ENCODE peak calls at places on chromosomes 12 and 14, in five cellular contexts. One of them, this sample, is unnamed.

GRCh38 chr12:57474430-57474829 is 5.2 kb downstream of the ARHGAP9 start:
- DNase-seq in PC-3: no peak
- DNase-seq in germinal center: no peak
- DNase-seq in fibroblast of the aortic adventitia: no peak
- DNase-seq in stimulated activated CD4-positive, alpha-beta T cell treated with anti-CD3 and anti-CD28 coated beads, Interleukin-4, amount 100 ng/mL, for 48 hours: no peak
- DNase-seq in this sample: no peak

GRCh38 chr12:30691122-30691879 is 4.4 kb downstream of the IPO8 start:
- DNase-seq in fibroblast of the aortic adventitia: peak
- DNase-seq in PC-3: peak
- DNase-seq in germinal center: no peak
- DNase-seq in stimulated activated CD4-positive, alpha-beta T cell treated with anti-CD3 and anti-CD28 coated beads, Interleukin-4, amount 100 ng/mL, for 48 hours: no peak
- DNase-seq in this sample: no peak

GRCh38 chr12:113222730-113223531 is 1.7 kb downstream of the TPCN1 start:
- DNase-seq in germinal center: no peak
- DNase-seq in PC-3: peak
- DNase-seq in fibroblast of the aortic adventitia: peak
- DNase-seq in stimulated activated CD4-positive, alpha-beta T cell treated with anti-CD3 and anti-CD28 coated beads, Interleukin-4, amount 100 ng/mL, for 48 hours: no peak
- DNase-seq in this sample: no peak

GRCh38 chr12:121620328-121620891 is 5.9 kb upstream of the ORAI1 start:
- DNase-seq in stimulated activated CD4-positive, alpha-beta T cell treated with anti-CD3 and anti-CD28 coated beads, Interleukin-4, amount 100 ng/mL, for 48 hours: no peak
- DNase-seq in PC-3: no peak
- DNase-seq in fibroblast of the aortic adventitia: no peak
- DNase-seq in germinal center: no peak
- DNase-seq in this sample: no peak

GRCh38 chr12:131461096-131461495 is 249.8 kb upstream of the SFSWAP start:
- DNase-seq in fibroblast of the aortic adventitia: no peak
- DNase-seq in stimulated activated CD4-positive, alpha-beta T cell treated with anti-CD3 and anti-CD28 coated beads, Interleukin-4, amount 100 ng/mL, for 48 hours: no peak
- DNase-seq in germinal center: no peak
- DNase-seq in PC-3: no peak
- DNase-seq in this sample: no peak

GRCh38 chr12:724194-724855 is 28.1 kb upstream of the WNK1 start:
- DNase-seq in PC-3: peak
- DNase-seq in stimulated activated CD4-positive, alpha-beta T cell treated with anti-CD3 and anti-CD28 coated beads, Interleukin-4, amount 100 ng/mL, for 48 hours: no peak
- DNase-seq in germinal center: no peak
- DNase-seq in fibroblast of the aortic adventitia: no peak
- DNase-seq in this sample: no peak

GRCh38 chr12:67237231-67237630 is 31.9 kb upstream of the CAND1 start:
- DNase-seq in stimulated activated CD4-positive, alpha-beta T cell treated with anti-CD3 and anti-CD28 coated beads, Interleukin-4, amount 100 ng/mL, for 48 hours: no peak
- DNase-seq in fibroblast of the aortic adventitia: no peak
- DNase-seq in germinal center: no peak
- DNase-seq in PC-3: peak
- DNase-seq in this sample: no peak

GRCh38 chr12:110760204-110760609 is 17.5 kb upstream of the PPP1CC start:
- DNase-seq in germinal center: no peak
- DNase-seq in fibroblast of the aortic adventitia: no peak
- DNase-seq in stimulated activated CD4-positive, alpha-beta T cell treated with anti-CD3 and anti-CD28 coated beads, Interleukin-4, amount 100 ng/mL, for 48 hours: no peak
- DNase-seq in PC-3: peak
- DNase-seq in this sample: peak

GRCh38 chr12:84512751-84513150 is 399.8 kb downstream of the SLC6A15 start:
- DNase-seq in PC-3: peak
- DNase-seq in fibroblast of the aortic adventitia: no peak
- DNase-seq in germinal center: no peak
- DNase-seq in stimulated activated CD4-positive, alpha-beta T cell treated with anti-CD3 and anti-CD28 coated beads, Interleukin-4, amount 100 ng/mL, for 48 hours: no peak
- DNase-seq in this sample: no peak

GRCh38 chr14:80477388-80478160 is 266.3 kb upstream of the DIO2 start:
- DNase-seq in stimulated activated CD4-positive, alpha-beta T cell treated with anti-CD3 and anti-CD28 coated beads, Interleukin-4, amount 100 ng/mL, for 48 hours: no peak
- DNase-seq in PC-3: peak
- DNase-seq in germinal center: no peak
- DNase-seq in fibroblast of the aortic adventitia: peak
- DNase-seq in this sample: no peak

GRCh38 chr12:83473408-83474095 is 786.8 kb downstream of the TMTC2 start:
- DNase-seq in PC-3: no peak
- DNase-seq in germinal center: no peak
- DNase-seq in fibroblast of the aortic adventitia: no peak
- DNase-seq in stimulated activated CD4-positive, alpha-beta T cell treated with anti-CD3 and anti-CD28 coated beads, Interleukin-4, amount 100 ng/mL, for 48 hours: no peak
- DNase-seq in this sample: no peak

GRCh38 chr14:83251402-83251801 is 1717.7 kb upstream of the SEL1L start:
- DNase-seq in PC-3: no peak
- DNase-seq in fibroblast of the aortic adventitia: no peak
- DNase-seq in stimulated activated CD4-positive, alpha-beta T cell treated with anti-CD3 and anti-CD28 coated beads, Interleukin-4, amount 100 ng/mL, for 48 hours: no peak
- DNase-seq in germinal center: no peak
- DNase-seq in this sample: no peak

GRCh38 chr14:21631084-21631483 is 3.7 kb downstream of the OR10G2 start:
- DNase-seq in fibroblast of the aortic adventitia: no peak
- DNase-seq in stimulated activated CD4-positive, alpha-beta T cell treated with anti-CD3 and anti-CD28 coated beads, Interleukin-4, amount 100 ng/mL, for 48 hours: no peak
- DNase-seq in PC-3: peak
- DNase-seq in germinal center: no peak
- DNase-seq in this sample: no peak

GRCh38 chr12:55845785-55846496 is 3.2 kb upstream of the MMP19 start:
- DNase-seq in stimulated activated CD4-positive, alpha-beta T cell treated with anti-CD3 and anti-CD28 coated beads, Interleukin-4, amount 100 ng/mL, for 48 hours: no peak
- DNase-seq in PC-3: no peak
- DNase-seq in germinal center: no peak
- DNase-seq in fibroblast of the aortic adventitia: peak
- DNase-seq in this sample: no peak

GRCh38 chr14:91400696-91401095 is 16.9 kb downstream of the CCDC88C start:
- DNase-seq in fibroblast of the aortic adventitia: peak
- DNase-seq in PC-3: peak
- DNase-seq in stimulated activated CD4-positive, alpha-beta T cell treated with anti-CD3 and anti-CD28 coated beads, Interleukin-4, amount 100 ng/mL, for 48 hours: no peak
- DNase-seq in germinal center: no peak
- DNase-seq in this sample: no peak

GRCh38 chr12:109594566-109595317 is 21.1 kb downstream of the MVK start:
- DNase-seq in PC-3: no peak
- DNase-seq in stimulated activated CD4-positive, alpha-beta T cell treated with anti-CD3 and anti-CD28 coated beads, Interleukin-4, amount 100 ng/mL, for 48 hours: no peak
- DNase-seq in fibroblast of the aortic adventitia: no peak
- DNase-seq in germinal center: no peak
- DNase-seq in this sample: no peak

GRCh38 chr12:9244894-9245293 is 36.7 kb upstream of the PZP start:
- DNase-seq in stimulated activated CD4-positive, alpha-beta T cell treated with anti-CD3 and anti-CD28 coated beads, Interleukin-4, amount 100 ng/mL, for 48 hours: peak
- DNase-seq in fibroblast of the aortic adventitia: no peak
- DNase-seq in germinal center: no peak
- DNase-seq in PC-3: peak
- DNase-seq in this sample: no peak

GRCh38 chr12:51183816-51184215 is 10.9 kb upstream of the TFCP2 start:
- DNase-seq in germinal center: no peak
- DNase-seq in PC-3: peak
- DNase-seq in stimulated activated CD4-positive, alpha-beta T cell treated with anti-CD3 and anti-CD28 coated beads, Interleukin-4, amount 100 ng/mL, for 48 hours: no peak
- DNase-seq in fibroblast of the aortic adventitia: peak
- DNase-seq in this sample: no peak

GRCh38 chr12:80702889-80703605 is 4.4 kb upstream of the MYF6 start:
- DNase-seq in fibroblast of the aortic adventitia: peak
- DNase-seq in germinal center: no peak
- DNase-seq in stimulated activated CD4-positive, alpha-beta T cell treated with anti-CD3 and anti-CD28 coated beads, Interleukin-4, amount 100 ng/mL, for 48 hours: no peak
- DNase-seq in PC-3: peak
- DNase-seq in this sample: no peak

GRCh38 chr12:111304642-111305071 is 64.2 kb downstream of the PHETA1 start:
- DNase-seq in stimulated activated CD4-positive, alpha-beta T cell treated with anti-CD3 and anti-CD28 coated beads, Interleukin-4, amount 100 ng/mL, for 48 hours: peak
- DNase-seq in germinal center: peak
- DNase-seq in fibroblast of the aortic adventitia: peak
- DNase-seq in PC-3: peak
- DNase-seq in this sample: no peak

GRCh38 chr14:75244121-75244520 is 34.5 kb upstream of the FOS start:
- DNase-seq in PC-3: no peak
- DNase-seq in stimulated activated CD4-positive, alpha-beta T cell treated with anti-CD3 and anti-CD28 coated beads, Interleukin-4, amount 100 ng/mL, for 48 hours: no peak
- DNase-seq in fibroblast of the aortic adventitia: no peak
- DNase-seq in germinal center: no peak
- DNase-seq in this sample: no peak

GRCh38 chr14:35814371-35815005 is 5.4 kb upstream of the RALGAPA1 start:
- DNase-seq in PC-3: peak
- DNase-seq in fibroblast of the aortic adventitia: peak
- DNase-seq in germinal center: peak
- DNase-seq in stimulated activated CD4-positive, alpha-beta T cell treated with anti-CD3 and anti-CD28 coated beads, Interleukin-4, amount 100 ng/mL, for 48 hours: peak
- DNase-seq in this sample: peak

GRCh38 chr12:12194206-12194605 is 72.6 kb downstream of the LRP6 start:
- DNase-seq in germinal center: no peak
- DNase-seq in stimulated activated CD4-positive, alpha-beta T cell treated with anti-CD3 and anti-CD28 coated beads, Interleukin-4, amount 100 ng/mL, for 48 hours: no peak
- DNase-seq in fibroblast of the aortic adventitia: no peak
- DNase-seq in PC-3: peak
- DNase-seq in this sample: no peak

GRCh38 chr14:22850944-22851790 is 14.8 kb downstream of the MMP14 start:
- DNase-seq in fibroblast of the aortic adventitia: peak
- DNase-seq in germinal center: no peak
- DNase-seq in stimulated activated CD4-positive, alpha-beta T cell treated with anti-CD3 and anti-CD28 coated beads, Interleukin-4, amount 100 ng/mL, for 48 hours: peak
- DNase-seq in PC-3: peak
- DNase-seq in this sample: peak

GRCh38 chr14:24459331-24459730 is 16.8 kb upstream of the SDR39U1 start:
- DNase-seq in PC-3: no peak
- DNase-seq in stimulated activated CD4-positive, alpha-beta T cell treated with anti-CD3 and anti-CD28 coated beads, Interleukin-4, amount 100 ng/mL, for 48 hours: no peak
- DNase-seq in germinal center: no peak
- DNase-seq in fibroblast of the aortic adventitia: no peak
- DNase-seq in this sample: no peak

GRCh38 chr12:31702047-31702446 is 26.8 kb downstream of the AMN1 start:
- DNase-seq in PC-3: peak
- DNase-seq in germinal center: no peak
- DNase-seq in stimulated activated CD4-positive, alpha-beta T cell treated with anti-CD3 and anti-CD28 coated beads, Interleukin-4, amount 100 ng/mL, for 48 hours: no peak
- DNase-seq in fibroblast of the aortic adventitia: peak
- DNase-seq in this sample: no peak

This sample was measured in NK-92 treated with Interleukin-12 subunit alpha and Interleukin-12 subunit beta, amount 100 ng/mL, for 24 hours.